ENCODE peak calls at places on chromosomes 12 and 14, in seven cellular contexts. E, Z, M, S, V, J and G are unnamed samples.

GRCh38 chr14:64541261-64541970 is 875 bp downstream of the HSPA2 start:
- DNase-seq in E (no peak), Z (peak), M (peak), S (peak), V (no peak), J (no peak), G (peak)

GRCh38 chr14:99566009-99566389 is 38.0 kb downstream of the CCDC85C start:
- DNase-seq in E (no peak), Z (no peak), M (no peak), S (no peak), V (no peak), J (no peak), G (peak)

GRCh38 chr14:32560213-32560857 is 231.2 kb downstream of the AKAP6 start:
- DNase-seq in E (no peak), Z (peak), M (peak), S (no peak), V (peak), J (peak), G (peak)

GRCh38 chr12:121532503-121533390 is 48.1 kb downstream of the KDM2B start:
- DNase-seq in E (no peak), Z (no peak), M (no peak), S (no peak), V (no peak), J (no peak), G (no peak)

GRCh38 chr14:50334211-50334610 is 22.1 kb downstream of the DMAC2L start:
- DNase-seq in E (no peak), Z (no peak), M (no peak), S (no peak), V (no peak), J (no peak), G (no peak)

GRCh38 chr12:92597997-92598396 is 104.8 kb upstream of the PLEKHG7 start:
- DNase-seq in E (no peak), Z (no peak), M (no peak), S (no peak), V (peak), J (no peak), G (peak)

GRCh38 chr14:94054401-94054800 is 26.6 kb downstream of the DDX24 start:
- DNase-seq in E (no peak), Z (no peak), M (no peak), S (no peak), V (no peak), J (no peak), G (no peak)

GRCh38 chr12:31491819-31492598 is 98.9 kb downstream of the DENND5B start:
- DNase-seq in E (no peak), Z (no peak), M (no peak), S (no peak), V (peak), J (no peak), G (no peak)

GRCh38 chr12:115761784-115762183 is 515.7 kb downstream of the MED13L start:
- DNase-seq in E (no peak), Z (no peak), M (no peak), S (no peak), V (no peak), J (no peak), G (no peak)

GRCh38 chr12:117152793-117153775 is 37.2 kb downstream of the FBXO21 start:
- DNase-seq in E (no peak), Z (no peak), M (no peak), S (no peak), V (no peak), J (peak), G (peak)

GRCh38 chr14:72736348-72736747 is 157.6 kb downstream of the DPF3 start:
- DNase-seq in E (no peak), Z (no peak), M (no peak), S (no peak), V (peak), J (no peak), G (no peak)

GRCh38 chr12:110330544-110330943 is 49.5 kb downstream of the ATP2A2 start:
- DNase-seq in E (no peak), Z (no peak), M (no peak), S (no peak), V (peak), J (no peak), G (no peak)

GRCh38 chr14:68124885-68125731 is 305.5 kb downstream of the RAD51B start:
- DNase-seq in E (no peak), Z (no peak), M (no peak), S (no peak), V (peak), J (no peak), G (no peak)

GRCh38 chr14:72675126-72675525 is 218.8 kb downstream of the DPF3 start:
- DNase-seq in E (no peak), Z (no peak), M (peak), S (no peak), V (no peak), J (no peak), G (no peak)

GRCh38 chr12:99066726-99067125 is 421.6 kb downstream of the APAF1 start:
- DNase-seq in E (no peak), Z (no peak), M (no peak), S (no peak), V (no peak), J (no peak), G (no peak)

GRCh38 chr12:47739297-47739696 is 14.0 kb upstream of the ENDOU start:
- DNase-seq in E (no peak), Z (no peak), M (no peak), S (no peak), V (no peak), J (no peak), G (no peak)

GRCh38 chr14:94174622-94175402 is 690 bp downstream of the PPP4R4 start:
- DNase-seq in E (no peak), Z (no peak), M (peak), S (peak), V (no peak), J (peak), G (no peak)

GRCh38 chr12:111330800-111331752 is 37.8 kb downstream of the PHETA1 start:
- DNase-seq in E (no peak), Z (peak), M (peak), S (no peak), V (peak), J (no peak), G (no peak)

GRCh38 chr12:11576104-11576503 is 73.4 kb upstream of the ETV6 start:
- DNase-seq in E (no peak), Z (no peak), M (no peak), S (no peak), V (peak), J (no peak), G (peak)

GRCh38 chr14:101249676-101250036 is 311.6 kb upstream of the DIO3 start:
- DNase-seq in E (no peak), Z (no peak), M (no peak), S (peak), V (no peak), J (no peak), G (no peak)

GRCh38 chr12:4272014-4272975 is 1.3 kb upstream of the CCND2 start:
- DNase-seq in E (peak), Z (peak), M (peak), S (peak), V (peak), J (peak), G (peak)

GRCh38 chr14:95832012-95832411 is 44.6 kb upstream of the TUNAR start:
- DNase-seq in E (no peak), Z (no peak), M (no peak), S (no peak), V (no peak), J (no peak), G (no peak)

GRCh38 chr14:100898935-100899840 is 4.3 kb downstream of the RTL1 start:
- DNase-seq in E (no peak), Z (no peak), M (no peak), S (peak), V (no peak), J (no peak), G (no peak)

GRCh38 chr12:43776498-43776897 is 17.7 kb downstream of the IRAK4 start:
- DNase-seq in E (no peak), Z (peak), M (peak), S (no peak), V (peak), J (no peak), G (peak)

GRCh38 chr12:67034110-67034879 is 234.9 kb upstream of the CAND1 start:
- DNase-seq in E (no peak), Z (no peak), M (no peak), S (no peak), V (peak), J (no peak), G (peak)

GRCh38 chr12:132886529-132887477 is 602 bp downstream of the CHFR start:
- DNase-seq in E (no peak), Z (peak), M (no peak), S (peak), V (peak), J (no peak), G (peak)

GRCh38 chr12:102542816-102543448 is 62.6 kb upstream of the IGF1 start:
- DNase-seq in E (no peak), Z (no peak), M (no peak), S (no peak), V (no peak), J (no peak), G (no peak)

GRCh38 chr12:102543931-102544485 is 63.6 kb upstream of the IGF1 start:
- DNase-seq in E (no peak), Z (no peak), M (no peak), S (no peak), V (no peak), J (no peak), G (no peak)

GRCh38 chr12:102539651-102540553 is 59.5 kb upstream of the IGF1 start:
- DNase-seq in E (no peak), Z (no peak), M (no peak), S (no peak), V (no peak), J (peak), G (no peak)

GRCh38 chr12:102540856-102541385 is 60.6 kb upstream of the IGF1 start:
- DNase-seq in E (no peak), Z (no peak), M (no peak), S (no peak), V (no peak), J (no peak), G (no peak)

DNA sequence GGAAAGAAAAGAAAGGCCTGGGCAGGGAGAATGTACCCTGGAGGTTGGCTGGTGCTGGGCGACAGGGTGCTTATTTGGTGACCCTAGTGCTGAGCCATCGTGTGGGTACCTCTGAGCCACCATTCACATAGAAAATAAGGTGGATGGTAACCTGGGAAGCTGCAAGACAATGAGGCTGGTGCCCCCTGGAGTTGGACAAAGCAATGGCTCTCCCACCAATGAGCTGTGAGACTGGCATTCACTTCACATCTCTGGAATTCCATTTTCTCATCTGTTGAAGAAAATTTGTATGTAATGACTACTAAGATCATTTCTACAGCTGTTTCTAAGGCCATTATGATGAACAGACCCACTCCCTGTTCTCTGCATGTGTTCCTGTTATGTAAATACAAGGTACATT is 63.1 kb upstream of the IGF1 start:
- DNase-seq in E (no peak), Z (no peak), M (peak), S (no peak), V (no peak), J (no peak), G (peak)
- TF ChIP-seq CTCF in E (no peak), Z (no peak), M (peak), S (no peak), V (no peak), J (no peak), G (no peak)

GRCh38 chr14:70567791-70568190 is 32.7 kb downstream of the MED6 start:
- DNase-seq in E (no peak), Z (peak), M (peak), S (no peak), V (peak), J (peak), G (peak)
- TF ChIP-seq CTCF in E (no peak), Z (no peak), M (peak), S (peak), V (peak), J (peak), G (peak)

DNA sequence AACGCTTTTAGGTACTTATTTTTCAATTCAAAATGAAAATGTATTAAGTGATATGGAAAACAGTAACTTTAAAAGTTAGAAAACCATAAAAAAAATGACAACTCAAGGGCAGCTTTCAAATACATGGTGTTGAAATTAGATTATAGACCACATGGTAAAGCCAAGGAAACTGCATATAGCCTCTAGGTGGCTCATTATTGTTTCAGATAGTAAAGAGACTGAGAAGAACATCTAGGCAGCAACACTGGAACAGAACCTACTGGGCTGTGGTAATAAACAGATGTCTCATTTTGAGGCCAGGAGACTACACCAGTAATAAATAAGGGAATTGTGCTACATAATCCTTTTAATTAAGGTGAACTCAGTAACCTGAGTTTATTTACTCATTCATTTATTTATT is 13.0 kb downstream of the FBXO33 start:
- DNase-seq in E (no peak), Z (no peak), M (no peak), S (no peak), V (no peak), J (no peak), G (no peak)
- TF ChIP-seq CTCF in E (no peak), Z (no peak), M (no peak), S (no peak), V (no peak), J (no peak), G (no peak)

GRCh38 chr12:131827961-131828534 is at the start of gene MMP17:
- DNase-seq in E (no peak), Z (no peak), M (peak), S (peak), V (peak), J (peak), G (peak)
- TF ChIP-seq CTCF in E (no peak), Z (no peak), M (no peak), S (no peak), V (peak), J (no peak), G (peak)

GRCh38 chr12:5565933-5566632 is 134.2 kb downstream of the NTF3 start:
- DNase-seq in E (no peak), Z (no peak), M (no peak), S (no peak), V (no peak), J (no peak), G (no peak)
- TF ChIP-seq CTCF in E (no peak), Z (no peak), M (no peak), S (no peak), V (no peak), J (no peak), G (no peak)

DNA sequence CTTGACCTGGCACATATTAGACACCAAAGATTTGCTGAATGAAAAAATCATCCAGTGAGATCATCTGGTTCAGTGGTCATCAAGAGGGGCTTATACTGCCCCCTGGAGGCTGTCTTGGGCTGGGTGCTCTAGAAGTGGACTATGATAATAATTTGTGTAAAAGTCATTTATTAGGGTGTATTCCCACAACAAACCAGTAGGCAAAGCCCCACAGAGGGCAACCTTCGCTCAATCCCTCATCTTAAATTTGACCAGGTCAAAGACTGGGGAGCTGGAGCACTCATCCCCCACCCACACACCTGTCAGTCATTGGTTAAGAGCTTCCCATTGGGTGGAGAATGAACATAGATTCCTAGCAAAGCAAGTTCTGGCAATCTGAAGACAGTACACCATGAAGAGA is 20.0 kb upstream of the FICD start:
- DNase-seq in E (peak), Z (peak), M (peak), S (no peak), V (peak), J (peak), G (peak)
- TF ChIP-seq CTCF in E (peak), Z (no peak), M (peak), S (no peak), V (peak), J (peak), G (peak)

DNA sequence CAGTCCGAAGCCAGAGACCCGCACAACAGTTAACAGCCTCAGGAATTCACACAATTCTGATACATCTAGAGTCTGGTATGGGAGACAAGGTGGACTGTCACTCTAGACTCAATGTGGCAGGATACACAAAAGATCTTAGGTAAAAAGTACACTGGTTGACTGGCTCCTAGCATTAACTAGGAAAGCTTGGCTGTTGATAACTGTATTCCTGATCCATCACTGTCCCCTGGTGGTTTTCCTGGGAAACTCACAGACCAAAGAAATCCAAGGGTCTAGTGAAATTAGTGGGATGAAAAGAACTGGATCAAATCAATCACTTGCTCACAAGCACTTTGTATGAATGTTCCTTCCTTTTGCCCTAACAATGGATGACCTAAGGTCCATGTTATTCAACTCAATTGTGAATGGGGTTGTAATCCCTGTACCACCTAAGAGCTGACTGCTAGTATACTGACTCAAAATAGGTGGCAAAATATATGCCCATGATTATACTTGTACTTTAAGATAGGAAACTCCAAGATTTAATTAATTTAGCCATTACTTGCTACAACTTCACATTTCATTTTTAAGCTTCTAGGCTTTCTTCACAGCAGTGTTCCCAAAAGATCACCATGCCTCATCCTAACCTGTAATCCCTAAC is 14.0 kb downstream of the NPC2 start:
- DNase-seq in E (no peak), Z (no peak), M (peak), S (no peak), V (peak), J (peak), G (no peak)
- TF ChIP-seq CTCF in E (no peak), Z (no peak), M (peak), S (peak), V (peak), J (peak), G (peak)

DNA sequence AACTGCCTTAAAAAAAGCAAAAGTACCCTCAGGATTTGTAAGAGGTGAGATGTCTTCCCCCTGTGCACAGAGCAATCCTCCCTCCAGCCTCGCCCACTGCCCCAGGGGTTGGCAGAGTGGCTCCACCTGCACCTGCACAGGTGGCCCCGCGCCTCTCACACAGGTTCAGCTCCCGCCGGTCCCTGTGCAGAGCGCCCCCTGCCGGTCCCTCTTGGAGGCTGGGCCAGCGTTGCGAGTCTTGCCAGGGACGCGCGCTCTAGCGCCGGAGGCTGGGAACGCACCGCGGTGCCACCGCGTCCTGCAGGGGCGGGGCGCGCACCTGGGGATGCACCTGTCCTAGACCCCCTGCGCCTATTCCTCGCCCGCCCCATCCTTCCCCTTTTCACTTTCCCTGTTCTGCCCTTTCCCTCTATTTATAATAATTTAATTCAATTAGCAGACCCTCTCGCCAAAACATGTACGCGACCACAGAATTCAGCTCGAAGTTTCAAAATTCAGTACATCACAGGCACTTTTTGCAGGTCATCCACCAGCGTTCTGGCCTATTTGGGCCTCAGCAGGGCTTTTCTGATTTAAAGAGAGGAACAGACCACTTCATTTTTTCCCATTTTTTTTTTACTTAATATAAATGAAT is 618.6 kb downstream of the AACS start:
- DNase-seq in E (no peak), Z (peak), M (peak), S (peak), V (no peak), J (peak), G (peak)
- TF ChIP-seq CTCF in E (no peak), Z (peak), M (no peak), S (peak), V (no peak), J (peak), G (peak)

GRCh38 chr14:76957224-76957881 is 71.2 kb downstream of the IRF2BPL start:
- DNase-seq in E (no peak), Z (no peak), M (peak), S (no peak), V (no peak), J (no peak), G (peak)

GRCh38 chr14:76958020-76958965 is 70.2 kb downstream of the IRF2BPL start:
- DNase-seq in E (no peak), Z (no peak), M (peak), S (no peak), V (no peak), J (no peak), G (peak)

GRCh38 chr14:76955575-76956252 is 72.8 kb downstream of the IRF2BPL start:
- DNase-seq in E (peak), Z (no peak), M (peak), S (no peak), V (peak), J (no peak), G (peak)

GRCh38 chr14:76954791-76955190 is 73.7 kb downstream of the IRF2BPL start:
- DNase-seq in E (no peak), Z (no peak), M (no peak), S (no peak), V (no peak), J (no peak), G (no peak)

GRCh38 chr14:76956253-76957090 is 72.0 kb downstream of the IRF2BPL start:
- DNase-seq in E (peak), Z (peak), M (peak), S (peak), V (peak), J (peak), G (peak)
- TF ChIP-seq CTCF in E (no peak), Z (no peak), M (no peak), S (no peak), V (no peak), J (no peak), G (no peak)

DNA sequence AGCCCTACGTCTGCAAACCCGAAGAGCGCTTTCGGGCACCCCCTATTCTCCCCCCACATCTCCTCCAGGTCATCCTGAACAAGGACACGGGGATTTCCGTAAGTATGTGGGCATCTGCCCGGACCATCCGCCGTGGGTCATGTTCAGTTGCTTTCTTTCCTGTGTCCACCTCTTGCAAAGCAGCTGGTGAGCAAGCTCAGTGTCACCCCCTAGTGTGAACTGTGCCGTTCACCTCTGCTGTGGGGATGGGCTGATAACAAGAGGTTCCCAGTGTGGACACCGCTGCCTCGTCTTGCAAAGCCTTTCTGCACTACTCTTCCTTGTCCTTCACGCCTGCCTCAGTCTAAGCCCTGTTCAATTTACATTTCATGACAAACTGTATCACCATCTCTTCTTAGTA is 8.6 kb downstream of the PRKAB1 start:
- DNase-seq in E (no peak), Z (no peak), M (no peak), S (no peak), V (no peak), J (no peak), G (no peak)
- TF ChIP-seq CTCF in E (no peak), Z (no peak), M (no peak), S (no peak), V (no peak), J (no peak), G (no peak)